ENCODE peak calls at places on chromosomes 16 and 17, in eight cellular contexts. A, N, R, S, Z, M, X and P are unnamed samples.

GRCh38 chr16:82633964-82634600 is 7.3 kb downstream of the CDH13 start:
- DNase-seq in A (peak; percentile 50), N (no peak), R (peak; percentile 76), S (no peak), Z (no peak), M (peak; percentile 58), X (no peak), P (peak; percentile 41)

GRCh38 chr17:35372846-35373531 is 432 bp downstream of the SLFN11 start:
- DNase-seq in A (peak; percentile 21), N (no peak), R (no peak), S (no peak), Z (no peak), M (no peak), X (no peak), P (no peak)

GRCh38 chr17:4480929-4481898 is 17.5 kb upstream of the SPNS2 start:
- DNase-seq in A (no peak), N (no peak), R (no peak), S (no peak), Z (no peak), M (peak; percentile 35), X (no peak), P (no peak)

GRCh38 chr17:18033442-18034099 is 5.4 kb downstream of the ATPAF2 start:
- DNase-seq in A (peak; percentile 89), N (peak; percentile 80), R (no peak), S (no peak), Z (peak; percentile 89), M (no peak), X (no peak), P (peak; percentile 25)

GRCh38 chr16:66728804-66729203 is 22.6 kb downstream of the DYNC1LI2 start:
- DNase-seq in A (no peak), N (no peak), R (no peak), S (no peak), Z (no peak), M (no peak), X (no peak), P (no peak)

GRCh38 chr16:30615358-30616076 is 5.3 kb upstream of the ZNF689 start:
- DNase-seq in A (peak; percentile 62), N (peak; percentile 48), R (no peak), S (no peak), Z (peak; percentile 84), M (peak; percentile 57), X (no peak), P (peak; percentile 54)

GRCh38 chr17:41784207-41784744 is 2.2 kb downstream of the JUP start:
- DNase-seq in A (no peak), N (peak; percentile 69), R (no peak), S (no peak), Z (peak; percentile 92), M (peak; percentile 72), X (no peak), P (no peak)

GRCh38 chr17:34424814-34425490 is 61.9 kb upstream of the CCL1 start:
- DNase-seq in A (no peak), N (no peak), R (no peak), S (no peak), Z (no peak), M (no peak), X (no peak), P (no peak)

GRCh38 chr16:78455861-78456260 is 356.4 kb downstream of the WWOX start:
- DNase-seq in A (no peak), N (no peak), R (no peak), S (no peak), Z (no peak), M (no peak), X (no peak), P (no peak)

GRCh38 chr16:9197957-9198661 is 106.7 kb downstream of the HAPSTR1 start:
- DNase-seq in A (no peak), N (no peak), R (no peak), S (no peak), Z (no peak), M (no peak), X (no peak), P (no peak)

GRCh38 chr17:31510273-31511175 is 119.0 kb downstream of the RAB11FIP4 start:
- DNase-seq in A (peak; percentile 26), N (no peak), R (peak; percentile 64), S (peak; percentile 33), Z (no peak), M (peak; percentile 78), X (no peak), P (no peak)

GRCh38 chr17:50182783-50183438 is 17.1 kb downstream of the SGCA start:
- DNase-seq in A (no peak), N (no peak), R (no peak), S (no peak), Z (no peak), M (no peak), X (no peak), P (no peak)

GRCh38 chr17:50184611-50185398 is 16.6 kb downstream of the COL1A1 start:
- DNase-seq in A (peak; percentile 90), N (no peak), R (no peak), S (peak; percentile 57), Z (no peak), M (no peak), X (no peak), P (no peak)

GRCh38 chr17:50183439-50184001 is 17.7 kb downstream of the SGCA start:
- DNase-seq in A (peak; percentile 58), N (no peak), R (no peak), S (no peak), Z (no peak), M (peak; percentile 22), X (no peak), P (no peak)

GRCh38 chr17:50185724-50186545 is 15.5 kb downstream of the COL1A1 start:
- DNase-seq in A (peak; percentile 64), N (no peak), R (no peak), S (no peak), Z (no peak), M (no peak), X (no peak), P (no peak)

DNA sequence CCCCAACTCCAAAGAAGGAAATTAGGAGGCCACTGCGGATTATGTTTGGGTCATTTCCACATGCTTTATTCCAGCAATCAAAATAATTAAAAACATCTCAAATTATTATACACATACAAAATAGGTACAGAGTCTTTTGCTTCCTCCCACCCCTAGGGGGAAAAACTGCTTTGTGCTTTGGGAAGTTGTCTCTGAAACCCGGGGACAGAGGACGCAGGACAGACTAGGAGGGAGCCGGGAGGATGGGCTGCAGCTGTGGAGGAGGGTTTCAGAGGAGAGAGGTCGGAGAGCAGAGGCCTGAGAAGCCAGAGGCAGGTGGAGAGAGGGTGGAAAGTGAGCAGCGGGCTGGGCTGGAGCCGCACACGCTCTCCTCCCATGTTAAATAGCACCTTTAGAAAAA is 17.4 kb downstream of the COL1A1 start:
- DNase-seq in A (peak; percentile 68), N (no peak), R (no peak), S (no peak), Z (no peak), M (no peak), X (no peak), P (no peak)
- TF ChIP-seq CTCF in A (peak; percentile 26), N (peak; percentile 19), R (no peak), S (peak; percentile 18), Z (no peak), M (no peak), X (peak; percentile 39), P (peak; percentile 36)

GRCh38 chr17:56652608-56653007 is 59.1 kb downstream of the NOG start:
- DNase-seq in A (no peak), N (no peak), R (no peak), S (no peak), Z (peak; percentile 19), M (no peak), X (no peak), P (no peak)
- TF ChIP-seq CTCF in A (no peak), N (peak; percentile 20), R (no peak), S (no peak), Z (no peak), M (no peak), X (no peak), P (no peak)

DNA sequence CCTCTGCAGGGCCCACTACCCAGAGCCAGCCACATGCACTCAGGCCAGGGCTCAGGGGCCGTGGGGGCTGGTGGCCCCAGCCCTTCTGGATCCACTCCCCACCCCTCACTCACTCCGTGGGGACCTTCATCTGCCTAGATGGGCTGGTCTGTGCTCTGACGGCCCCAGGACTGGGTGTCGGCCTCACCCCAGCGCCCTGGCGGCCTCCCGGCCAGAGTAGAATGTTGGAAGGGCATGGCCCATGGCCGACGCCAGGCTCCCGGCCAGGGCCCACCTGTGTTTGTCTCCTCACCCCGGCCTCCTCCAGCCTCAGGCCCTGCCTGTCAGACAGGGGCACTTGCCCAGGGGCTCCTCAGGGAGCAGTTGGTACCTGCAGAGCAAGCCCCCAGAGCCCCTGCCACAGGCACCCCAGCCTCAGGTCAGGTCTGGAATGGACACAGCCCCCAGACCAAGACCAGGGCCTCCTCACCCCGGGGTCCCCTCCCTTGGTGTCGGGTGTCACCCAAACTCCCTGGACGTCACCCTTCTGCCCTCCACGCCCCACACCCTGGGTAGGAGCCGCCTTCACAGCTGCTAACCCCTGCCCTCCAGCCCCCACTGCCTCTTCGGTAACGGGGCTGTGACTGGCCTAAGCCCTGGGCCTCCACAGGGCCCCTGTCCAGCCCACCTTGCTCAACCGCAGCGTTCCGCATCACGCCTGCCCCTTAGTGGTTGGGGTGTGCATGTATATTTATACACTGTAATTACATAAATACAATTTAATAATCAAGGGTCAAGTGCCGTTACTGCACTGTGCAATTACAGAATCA is 3.0 kb upstream of the CDH15 start:
- DNase-seq in A (no peak), N (no peak), R (no peak), S (no peak), Z (no peak), M (no peak), X (no peak), P (no peak)
- TF ChIP-seq CTCF in A (no peak), N (peak; percentile 39), R (no peak), S (no peak), Z (no peak), M (no peak), X (no peak), P (no peak)

DNA sequence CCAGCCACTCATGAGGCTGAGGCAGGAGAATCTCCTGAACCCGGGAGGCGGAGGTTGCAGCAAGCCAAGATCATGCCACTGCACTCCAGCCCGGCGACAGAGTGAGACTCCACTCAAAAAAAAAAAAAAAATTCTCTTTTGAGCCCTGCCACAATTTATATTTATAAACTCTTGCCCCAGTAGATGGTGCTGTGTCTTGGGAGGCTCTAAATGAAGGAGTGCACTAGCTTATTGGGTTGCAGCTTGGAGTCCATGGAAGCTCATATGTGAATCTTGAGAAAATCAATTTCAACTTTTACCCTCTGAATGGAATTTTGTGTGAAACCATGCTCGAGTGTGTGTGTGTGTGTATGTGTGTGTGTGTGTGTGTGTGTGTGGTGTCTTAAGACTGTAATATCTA is 420.1 kb downstream of the HS3ST4 start:
- DNase-seq in A (no peak), N (no peak), R (no peak), S (no peak), Z (peak; percentile 5), M (no peak), X (no peak), P (no peak)
- TF ChIP-seq CTCF in A (no peak), N (no peak), R (no peak), S (no peak), Z (no peak), M (no peak), X (no peak), P (peak; percentile 34)